ENCODE peak calls at places on chromosomes 12 and 14, in seven cellular contexts. One of them, this sample, is unnamed.

GRCh38 chr12:54564768-54565167 is 15.4 kb downstream of the PDE1B start:
- DNase-seq in right lobe of liver: no peak
- DNase-seq in GM23338: peak; percentile 86
- DNase-seq in NCI-H1092 treated with DMSO at 0.1 percent for 48 hours: no peak
- DNase-seq in CD8-positive, alpha-beta T cell: no peak
- DNase-seq in iPS-NIHi11: peak; percentile 52
- DNase-seq in AG08395: no peak
- DNase-seq in this sample: no peak

GRCh38 chr14:77086017-77086727 is 11.9 kb upstream of the CIPC start:
- DNase-seq in right lobe of liver: no peak
- DNase-seq in GM23338: peak; percentile 82
- DNase-seq in NCI-H1092 treated with DMSO at 0.1 percent for 48 hours: no peak
- DNase-seq in CD8-positive, alpha-beta T cell: no peak
- DNase-seq in iPS-NIHi11: no peak
- DNase-seq in AG08395: peak; percentile 55
- DNase-seq in this sample: no peak

GRCh38 chr12:107349008-107349747 is 255.8 kb upstream of the CRY1 start:
- DNase-seq in right lobe of liver: no peak
- DNase-seq in GM23338: peak; percentile 61
- DNase-seq in NCI-H1092 treated with DMSO at 0.1 percent for 48 hours: peak; percentile 14
- DNase-seq in CD8-positive, alpha-beta T cell: no peak
- DNase-seq in iPS-NIHi11: no peak
- DNase-seq in AG08395: peak; percentile 81
- DNase-seq in this sample: no peak

GRCh38 chr12:88753074-88753473 is 172.8 kb upstream of the KITLG start:
- DNase-seq in right lobe of liver: no peak
- DNase-seq in GM23338: no peak
- DNase-seq in NCI-H1092 treated with DMSO at 0.1 percent for 48 hours: no peak
- DNase-seq in CD8-positive, alpha-beta T cell: no peak
- DNase-seq in iPS-NIHi11: no peak
- DNase-seq in AG08395: peak; percentile 33
- DNase-seq in this sample: no peak

GRCh38 chr12:116916122-116916521 is 5.4 kb downstream of the FBXW8 start:
- DNase-seq in right lobe of liver: no peak
- DNase-seq in GM23338: no peak
- DNase-seq in NCI-H1092 treated with DMSO at 0.1 percent for 48 hours: no peak
- DNase-seq in CD8-positive, alpha-beta T cell: no peak
- DNase-seq in iPS-NIHi11: no peak
- DNase-seq in AG08395: peak; percentile 21
- DNase-seq in this sample: no peak

GRCh38 chr14:22656945-22657711 is 13.0 kb upstream of the OR6J1 start:
- DNase-seq in right lobe of liver: no peak
- DNase-seq in GM23338: no peak
- DNase-seq in NCI-H1092 treated with DMSO at 0.1 percent for 48 hours: no peak
- DNase-seq in CD8-positive, alpha-beta T cell: no peak
- DNase-seq in iPS-NIHi11: no peak
- DNase-seq in AG08395: no peak
- DNase-seq in this sample: no peak

GRCh38 chr12:30197392-30198047 is 413.8 kb upstream of the TMTC1 start:
- DNase-seq in right lobe of liver: no peak
- DNase-seq in GM23338: no peak
- DNase-seq in NCI-H1092 treated with DMSO at 0.1 percent for 48 hours: no peak
- DNase-seq in CD8-positive, alpha-beta T cell: no peak
- DNase-seq in iPS-NIHi11: no peak
- DNase-seq in AG08395: no peak
- DNase-seq in this sample: no peak

GRCh38 chr14:103501041-103501870 is 21.4 kb downstream of the CKB start:
- DNase-seq in right lobe of liver: no peak
- DNase-seq in GM23338: no peak
- DNase-seq in NCI-H1092 treated with DMSO at 0.1 percent for 48 hours: no peak
- DNase-seq in CD8-positive, alpha-beta T cell: no peak
- DNase-seq in iPS-NIHi11: no peak
- DNase-seq in AG08395: no peak
- DNase-seq in this sample: no peak

GRCh38 chr12:82595946-82596345 is 90.8 kb upstream of the TMTC2 start:
- DNase-seq in right lobe of liver: no peak
- DNase-seq in GM23338: no peak
- DNase-seq in NCI-H1092 treated with DMSO at 0.1 percent for 48 hours: peak; percentile 46
- DNase-seq in CD8-positive, alpha-beta T cell: no peak
- DNase-seq in iPS-NIHi11: no peak
- DNase-seq in AG08395: no peak
- DNase-seq in this sample: no peak

GRCh38 chr12:76878045-76878898 is 547 bp downstream of the CSRP2 start:
- DNase-seq in right lobe of liver: peak; percentile 64
- DNase-seq in GM23338: peak; percentile 90
- DNase-seq in NCI-H1092 treated with DMSO at 0.1 percent for 48 hours: peak; percentile 21
- DNase-seq in CD8-positive, alpha-beta T cell: no peak
- DNase-seq in iPS-NIHi11: peak; percentile 60
- DNase-seq in AG08395: peak; percentile 16
- DNase-seq in this sample: no peak

GRCh38 chr12:55653031-55653430 is 16.3 kb downstream of the OR10P1 start:
- DNase-seq in right lobe of liver: no peak
- DNase-seq in GM23338: no peak
- DNase-seq in NCI-H1092 treated with DMSO at 0.1 percent for 48 hours: no peak
- DNase-seq in CD8-positive, alpha-beta T cell: no peak
- DNase-seq in iPS-NIHi11: no peak
- DNase-seq in AG08395: no peak
- DNase-seq in this sample: no peak

GRCh38 chr12:110746550-110746949 is 3.9 kb upstream of the PPP1CC start:
- DNase-seq in right lobe of liver: no peak
- DNase-seq in GM23338: no peak
- DNase-seq in NCI-H1092 treated with DMSO at 0.1 percent for 48 hours: no peak
- DNase-seq in CD8-positive, alpha-beta T cell: no peak
- DNase-seq in iPS-NIHi11: no peak
- DNase-seq in AG08395: no peak
- DNase-seq in this sample: no peak

GRCh38 chr12:102833687-102834435 is 83.2 kb downstream of the PAH start:
- DNase-seq in right lobe of liver: no peak
- DNase-seq in GM23338: peak; percentile 79
- DNase-seq in NCI-H1092 treated with DMSO at 0.1 percent for 48 hours: no peak
- DNase-seq in CD8-positive, alpha-beta T cell: no peak
- DNase-seq in iPS-NIHi11: peak; percentile 61
- DNase-seq in AG08395: no peak
- DNase-seq in this sample: no peak

GRCh38 chr14:53888535-53889386 is 67.9 kb downstream of the BMP4 start:
- DNase-seq in right lobe of liver: no peak
- DNase-seq in GM23338: no peak
- DNase-seq in NCI-H1092 treated with DMSO at 0.1 percent for 48 hours: no peak
- DNase-seq in CD8-positive, alpha-beta T cell: no peak
- DNase-seq in iPS-NIHi11: no peak
- DNase-seq in AG08395: no peak
- DNase-seq in this sample: no peak

GRCh38 chr12:113071427-113072112 is 15.0 kb downstream of the DTX1 start:
- DNase-seq in right lobe of liver: peak; percentile 79
- DNase-seq in GM23338: no peak
- DNase-seq in NCI-H1092 treated with DMSO at 0.1 percent for 48 hours: peak; percentile 99
- DNase-seq in CD8-positive, alpha-beta T cell: no peak
- DNase-seq in iPS-NIHi11: no peak
- DNase-seq in AG08395: no peak
- DNase-seq in this sample: no peak

GRCh38 chr12:55675671-55676070 is 32.0 kb downstream of the ITGA7 start:
- DNase-seq in right lobe of liver: no peak
- DNase-seq in GM23338: no peak
- DNase-seq in NCI-H1092 treated with DMSO at 0.1 percent for 48 hours: no peak
- DNase-seq in CD8-positive, alpha-beta T cell: peak; percentile 4
- DNase-seq in iPS-NIHi11: no peak
- DNase-seq in AG08395: no peak
- DNase-seq in this sample: no peak

GRCh38 chr12:83114042-83114441 is 427.3 kb downstream of the TMTC2 start:
- DNase-seq in right lobe of liver: no peak
- DNase-seq in GM23338: no peak
- DNase-seq in NCI-H1092 treated with DMSO at 0.1 percent for 48 hours: no peak
- DNase-seq in CD8-positive, alpha-beta T cell: no peak
- DNase-seq in iPS-NIHi11: no peak
- DNase-seq in AG08395: no peak
- DNase-seq in this sample: no peak

GRCh38 chr12:1872448-1872847 is 46.0 kb downstream of the CACNA2D4 start:
- DNase-seq in right lobe of liver: no peak
- DNase-seq in GM23338: no peak
- DNase-seq in NCI-H1092 treated with DMSO at 0.1 percent for 48 hours: no peak
- DNase-seq in CD8-positive, alpha-beta T cell: no peak
- DNase-seq in iPS-NIHi11: no peak
- DNase-seq in AG08395: no peak
- DNase-seq in this sample: no peak

GRCh38 chr12:53118771-53119300 is 15.6 kb downstream of the SOAT2 start:
- DNase-seq in right lobe of liver: no peak
- DNase-seq in GM23338: no peak
- DNase-seq in NCI-H1092 treated with DMSO at 0.1 percent for 48 hours: no peak
- DNase-seq in CD8-positive, alpha-beta T cell: no peak
- DNase-seq in iPS-NIHi11: no peak
- DNase-seq in AG08395: no peak
- DNase-seq in this sample: no peak

GRCh38 chr14:77186911-77187648 is 5.5 kb downstream of the TMEM63C start:
- DNase-seq in right lobe of liver: no peak
- DNase-seq in GM23338: peak; percentile 36
- DNase-seq in NCI-H1092 treated with DMSO at 0.1 percent for 48 hours: peak; percentile 84
- DNase-seq in CD8-positive, alpha-beta T cell: no peak
- DNase-seq in iPS-NIHi11: peak; percentile 6
- DNase-seq in AG08395: no peak
- DNase-seq in this sample: no peak

GRCh38 chr14:39398382-39398781 is 33.9 kb downstream of the FBXO33 start:
- DNase-seq in right lobe of liver: no peak
- DNase-seq in GM23338: no peak
- DNase-seq in NCI-H1092 treated with DMSO at 0.1 percent for 48 hours: no peak
- DNase-seq in CD8-positive, alpha-beta T cell: no peak
- DNase-seq in iPS-NIHi11: no peak
- DNase-seq in AG08395: no peak
- DNase-seq in this sample: no peak

GRCh38 chr14:72512925-72513324 is 381.0 kb downstream of the DPF3 start:
- DNase-seq in right lobe of liver: no peak
- DNase-seq in GM23338: no peak
- DNase-seq in NCI-H1092 treated with DMSO at 0.1 percent for 48 hours: no peak
- DNase-seq in CD8-positive, alpha-beta T cell: no peak
- DNase-seq in iPS-NIHi11: no peak
- DNase-seq in AG08395: no peak
- DNase-seq in this sample: no peak

GRCh38 chr12:102406033-102406584 is 74.3 kb downstream of the IGF1 start:
- DNase-seq in right lobe of liver: no peak
- DNase-seq in GM23338: no peak
- DNase-seq in NCI-H1092 treated with DMSO at 0.1 percent for 48 hours: peak; percentile 25
- DNase-seq in CD8-positive, alpha-beta T cell: no peak
- DNase-seq in iPS-NIHi11: no peak
- DNase-seq in AG08395: peak; percentile 14
- DNase-seq in this sample: no peak

GRCh38 chr12:87671757-87672156 is 357.4 kb downstream of the C12orf50 start:
- DNase-seq in right lobe of liver: no peak
- DNase-seq in GM23338: no peak
- DNase-seq in NCI-H1092 treated with DMSO at 0.1 percent for 48 hours: no peak
- DNase-seq in CD8-positive, alpha-beta T cell: no peak
- DNase-seq in iPS-NIHi11: no peak
- DNase-seq in AG08395: no peak
- DNase-seq in this sample: no peak

GRCh38 chr14:76947838-76948184 is 80.7 kb downstream of the IRF2BPL start:
- DNase-seq in right lobe of liver: no peak
- DNase-seq in GM23338: no peak
- DNase-seq in NCI-H1092 treated with DMSO at 0.1 percent for 48 hours: no peak
- DNase-seq in CD8-positive, alpha-beta T cell: no peak
- DNase-seq in iPS-NIHi11: no peak
- DNase-seq in AG08395: no peak
- DNase-seq in this sample: no peak